ENCODE peak calls at places on chromosomes 5 and 9, in five cellular contexts. A is iPS DF 6.9, M is small intestine, G is amniotic stem cell, U is germinal center. W is an unnamed sample.

GRCh38 chr9:36407122-36407723 is 7.2 kb upstream of the RNF38 start:
- DNase-seq in A (peak), M (peak), G (no peak), U (peak), W (peak)

GRCh38 chr9:110077926-110078325 is 130.0 kb downstream of the C9orf152 start:
- DNase-seq in A (no peak), M (no peak), G (no peak), U (no peak), W (no peak)

GRCh38 chr5:134552301-134552700 is 26.8 kb downstream of the JADE2 start:
- DNase-seq in A (no peak), M (peak), G (peak), U (no peak), W (no peak)

GRCh38 chr9:89701221-89701798 is 96.5 kb downstream of the GADD45G start:
- DNase-seq in A (no peak), M (no peak), G (no peak), U (peak), W (no peak)

GRCh38 chr9:130186839-130187522 is 14.8 kb downstream of the NCS1 start:
- DNase-seq in A (no peak), M (peak), G (peak), U (no peak), W (no peak)

GRCh38 chr9:114771901-114772300 is 33.9 kb downstream of the TNFSF15 start:
- DNase-seq in A (no peak), M (no peak), G (no peak), U (no peak), W (no peak)

GRCh38 chr5:78245126-78245525 is 49.4 kb downstream of the AP3B1 start:
- DNase-seq in A (no peak), M (peak), G (no peak), U (no peak), W (no peak)

GRCh38 chr5:54644226-54644625 is 126.7 kb downstream of the SNX18 start:
- DNase-seq in A (no peak), M (no peak), G (no peak), U (no peak), W (no peak)

GRCh38 chr9:130030821-130031481 is 12.0 kb downstream of the FNBP1 start:
- DNase-seq in A (no peak), M (no peak), G (no peak), U (no peak), W (no peak)

GRCh38 chr9:104864675-104865104 is 63.3 kb downstream of the ABCA1 start:
- DNase-seq in A (no peak), M (no peak), G (peak), U (no peak), W (no peak)

GRCh38 chr5:57302164-57302563 is 128.3 kb downstream of the GPBP1 start:
- DNase-seq in A (no peak), M (peak), G (no peak), U (no peak), W (no peak)

GRCh38 chr9:69584746-69585145 is 87.4 kb downstream of the APBA1 start:
- DNase-seq in A (no peak), M (no peak), G (no peak), U (no peak), W (no peak)

GRCh38 chr9:89880721-89881120 is 275.9 kb downstream of the GADD45G start:
- DNase-seq in A (no peak), M (no peak), G (no peak), U (no peak), W (peak)